ENCODE peak calls at places on chromosomes 3 and 15, in nine cellular contexts. One of them, this sample, is unnamed.

GRCh38 chr3:149426325-149426724 is 48.2 kb upstream of the TM4SF4 start:
- DNase-seq in M059J: no peak
- DNase-seq in lung microvascular endothelial cell: no peak
- DNase-seq in DMS79: no peak
- DNase-seq in sciatic nerve: no peak
- DNase-seq in AG04449: no peak
- DNase-seq in WERI-Rb-1: no peak
- DNase-seq in T-helper 1 cell: no peak
- DNase-seq in left cardiac atrium: no peak
- DNase-seq in this sample: no peak

GRCh38 chr3:8523041-8523440 is 21.4 kb downstream of the LMCD1 start:
- DNase-seq in M059J: no peak
- DNase-seq in lung microvascular endothelial cell: no peak
- DNase-seq in DMS79: no peak
- DNase-seq in sciatic nerve: no peak
- DNase-seq in AG04449: no peak
- DNase-seq in WERI-Rb-1: no peak
- DNase-seq in T-helper 1 cell: no peak
- DNase-seq in left cardiac atrium: no peak
- DNase-seq in this sample: no peak

GRCh38 chr3:157094751-157095480 is 65.0 kb downstream of the CCNL1 start:
- DNase-seq in M059J: peak
- DNase-seq in lung microvascular endothelial cell: no peak
- DNase-seq in DMS79: no peak
- DNase-seq in sciatic nerve: no peak
- DNase-seq in AG04449: no peak
- DNase-seq in WERI-Rb-1: no peak
- DNase-seq in T-helper 1 cell: no peak
- DNase-seq in left cardiac atrium: no peak
- DNase-seq in this sample: no peak

GRCh38 chr3:71815676-71816075 is 30.7 kb upstream of the PROK2 start:
- DNase-seq in M059J: no peak
- DNase-seq in lung microvascular endothelial cell: no peak
- DNase-seq in DMS79: no peak
- DNase-seq in sciatic nerve: no peak
- DNase-seq in AG04449: no peak
- DNase-seq in WERI-Rb-1: no peak
- DNase-seq in T-helper 1 cell: no peak
- DNase-seq in left cardiac atrium: no peak
- DNase-seq in this sample: no peak

GRCh38 chr3:64936570-64936969 is 248.8 kb upstream of the ADAMTS9 start:
- DNase-seq in M059J: no peak
- DNase-seq in lung microvascular endothelial cell: no peak
- DNase-seq in DMS79: no peak
- DNase-seq in sciatic nerve: no peak
- DNase-seq in AG04449: no peak
- DNase-seq in WERI-Rb-1: no peak
- DNase-seq in T-helper 1 cell: no peak
- DNase-seq in left cardiac atrium: no peak
- DNase-seq in this sample: no peak

GRCh38 chr3:59818033-59818936 is 768.5 kb upstream of the CFAP20DC start:
- DNase-seq in M059J: peak
- DNase-seq in lung microvascular endothelial cell: peak
- DNase-seq in DMS79: no peak
- DNase-seq in sciatic nerve: peak
- DNase-seq in AG04449: peak
- DNase-seq in WERI-Rb-1: no peak
- DNase-seq in T-helper 1 cell: no peak
- DNase-seq in left cardiac atrium: peak
- DNase-seq in this sample: peak

GRCh38 chr15:80182611-80183210 is 29.9 kb downstream of the FAH start:
- DNase-seq in M059J: peak
- DNase-seq in lung microvascular endothelial cell: peak
- DNase-seq in DMS79: no peak
- DNase-seq in sciatic nerve: no peak
- DNase-seq in AG04449: peak
- DNase-seq in WERI-Rb-1: no peak
- DNase-seq in T-helper 1 cell: no peak
- DNase-seq in left cardiac atrium: no peak
- DNase-seq in this sample: no peak

GRCh38 chr3:185082149-185082548 is 70.7 kb downstream of the C3orf70 start:
- DNase-seq in M059J: no peak
- DNase-seq in lung microvascular endothelial cell: no peak
- DNase-seq in DMS79: no peak
- DNase-seq in sciatic nerve: no peak
- DNase-seq in AG04449: no peak
- DNase-seq in WERI-Rb-1: peak
- DNase-seq in T-helper 1 cell: no peak
- DNase-seq in left cardiac atrium: no peak
- DNase-seq in this sample: no peak

GRCh38 chr3:51371943-51372557 is 13.0 kb upstream of the MANF start:
- DNase-seq in M059J: peak
- DNase-seq in lung microvascular endothelial cell: peak
- DNase-seq in DMS79: no peak
- DNase-seq in sciatic nerve: no peak
- DNase-seq in AG04449: peak
- DNase-seq in WERI-Rb-1: peak
- DNase-seq in T-helper 1 cell: peak
- DNase-seq in left cardiac atrium: no peak
- DNase-seq in this sample: no peak

GRCh38 chr15:74833376-74834107 is 7.1 kb downstream of the CPLX3 start:
- DNase-seq in M059J: no peak
- DNase-seq in lung microvascular endothelial cell: no peak
- DNase-seq in DMS79: no peak
- DNase-seq in sciatic nerve: no peak
- DNase-seq in AG04449: no peak
- DNase-seq in WERI-Rb-1: peak
- DNase-seq in T-helper 1 cell: no peak
- DNase-seq in left cardiac atrium: no peak
- DNase-seq in this sample: no peak

This sample was measured in ascending aorta.